ENCODE peak calls at places on chromosomes 13 and 19, in six cellular contexts. S is stimulated activated CD4-positive, alpha-beta T cell treated with anti-CD3 and anti-CD28 coated beads, Interleukin-12 subunit alpha, Interleukin-12 subunit beta, amount 100 ng/mL, for 24 hours; Y is progenitor cell of endocrine pancreas; K is HTR-8/SVneo; R is AG08395; X is IMR-90. N is an unnamed sample.

GRCh38 chr19:2270157-2270571 is 11.8 kb downstream of the PEAK3 start:
- DNase-seq in Y (no peak), R (no peak), K (no peak), S (no peak), X (no peak), N (no peak)

GRCh38 chr13:41017153-41017552 is 2.0 kb downstream of the ELF1 start:
- DNase-seq in X (no peak), S (no peak), R (no peak), Y (no peak), K (no peak), N (peak)

GRCh38 chr19:5988520-5989387 is 10.8 kb upstream of the RANBP3 start:
- DNase-seq in R (no peak), Y (no peak), S (no peak), X (peak), K (no peak), N (no peak)

GRCh38 chr19:52237197-52237596 is 32.2 kb upstream of the ZNF766 start:
- DNase-seq in S (no peak), K (no peak), R (no peak), X (peak), Y (no peak), N (no peak)

GRCh38 chr19:43789029-43789428 is 8.3 kb upstream of the KCNN4 start:
- DNase-seq in S (no peak), K (no peak), Y (no peak), X (peak), R (peak), N (no peak)

GRCh38 chr13:77184455-77184854 is 142.4 kb downstream of the MYCBP2 start:
- DNase-seq in R (no peak), S (peak), K (no peak), X (no peak), Y (no peak), N (no peak)

GRCh38 chr19:11881151-11881800 is 6.3 kb upstream of the ZNF69 start:
- DNase-seq in X (peak), K (peak), Y (peak), R (peak), S (peak), N (peak)

GRCh38 chr19:55446060-55446459 is 3.0 kb upstream of the SHISA7 start:
- DNase-seq in K (no peak), R (no peak), Y (no peak), X (no peak), S (no peak), N (no peak)

GRCh38 chr19:18292810-18293641 is 11.6 kb upstream of the JUND start:
- DNase-seq in R (peak), S (peak), X (peak), Y (no peak), K (peak), N (peak)

GRCh38 chr13:45092668-45093067 is 27.6 kb upstream of the GTF2F2 start:
- DNase-seq in K (no peak), S (no peak), X (no peak), R (peak), Y (no peak), N (peak)

GRCh38 chr19:32652893-32653625 is 21.9 kb downstream of the ANKRD27 start:
- DNase-seq in X (peak), K (no peak), Y (no peak), S (no peak), R (peak), N (peak)

GRCh38 chr19:32404213-32404938 is 1.2 kb upstream of the DPY19L3 start:
- DNase-seq in Y (no peak), R (no peak), S (no peak), X (no peak), K (no peak), N (no peak)